ENCODE peak calls at places on chromosomes 6 and 20, in ten cellular contexts. F, E, V, D, A, M, S, G, O and J are unnamed samples.

GRCh38 chr6:133887478-133887877 is 1.4 kb upstream of the TCF21 start:
- DNase-seq in F (no peak), E (no peak), V (no peak), D (no peak), A (no peak), M (no peak), S (no peak), G (no peak), O (no peak), J (no peak)

GRCh38 chr20:23145281-23145700 is 59.2 kb upstream of the CD93 start:
- DNase-seq in F (no peak), E (no peak), V (no peak), D (no peak), A (no peak), M (no peak), S (no peak), G (no peak), O (peak; percentile 75), J (no peak)

GRCh38 chr20:45965169-45966002 is 6.6 kb downstream of the ZNF335 start:
- DNase-seq in F (no peak), E (no peak), V (no peak), D (no peak), A (peak; percentile 37), M (no peak), S (no peak), G (no peak), O (no peak), J (no peak)

GRCh38 chr6:20569000-20569610 is 34.8 kb downstream of the CDKAL1 start:
- DNase-seq in F (no peak), E (no peak), V (no peak), D (no peak), A (no peak), M (no peak), S (no peak), G (no peak), O (no peak), J (no peak)

GRCh38 chr6:11196511-11197174 is 35.8 kb downstream of the NEDD9 start:
- DNase-seq in F (no peak), E (no peak), V (no peak), D (no peak), A (no peak), M (no peak), S (no peak), G (no peak), O (no peak), J (peak; percentile 35)

GRCh38 chr20:14632906-14633305 is 295.5 kb upstream of the FLRT3 start:
- DNase-seq in F (no peak), E (no peak), V (no peak), D (no peak), A (no peak), M (no peak), S (no peak), G (no peak), O (no peak), J (no peak)

GRCh38 chr20:50420380-50420779 is 89.8 kb upstream of the PTPN1 start:
- DNase-seq in F (no peak), E (no peak), V (no peak), D (no peak), A (no peak), M (no peak), S (no peak), G (no peak), O (no peak), J (no peak)

GRCh38 chr6:56807992-56808342 is 146.9 kb upstream of the BEND6 start:
- DNase-seq in F (peak; percentile 31), E (no peak), V (no peak), D (no peak), A (no peak), M (no peak), S (no peak), G (no peak), O (no peak), J (no peak)

GRCh38 chr20:62736407-62737071 is 27.9 kb downstream of the NTSR1 start:
- DNase-seq in F (no peak), E (no peak), V (no peak), D (no peak), A (peak; percentile 32), M (peak; percentile 72), S (no peak), G (no peak), O (peak; percentile 0), J (no peak)

GRCh38 chr6:37634238-37634826 is 63.4 kb downstream of the MDGA1 start:
- DNase-seq in F (no peak), E (no peak), V (no peak), D (no peak), A (no peak), M (no peak), S (no peak), G (no peak), O (no peak), J (no peak)

GRCh38 chr6:1081566-1081965 is 230.3 kb upstream of the FOXQ1 start:
- DNase-seq in F (no peak), E (no peak), V (no peak), D (no peak), A (no peak), M (no peak), S (no peak), G (no peak), O (no peak), J (no peak)

GRCh38 chr6:32967151-32968091 is 973 bp upstream of the BRD2 start:
- DNase-seq in F (peak; percentile 56), E (peak; percentile 52), V (no peak), D (no peak), A (no peak), M (peak; percentile 73), S (no peak), G (no peak), O (no peak), J (no peak)

GRCh38 chr6:7086488-7086887 is 21.3 kb upstream of the RREB1 start:
- DNase-seq in F (no peak), E (no peak), V (peak; percentile 35), D (peak; percentile 66), A (peak; percentile 67), M (no peak), S (peak; percentile 41), G (peak; percentile 29), O (peak; percentile 28), J (no peak)

GRCh38 chr6:169189227-169189626 is 64.4 kb downstream of the THBS2 start:
- DNase-seq in F (no peak), E (no peak), V (no peak), D (no peak), A (no peak), M (no peak), S (no peak), G (no peak), O (no peak), J (peak; percentile 67)

GRCh38 chr20:15902493-15902892 is 670.8 kb downstream of the KIF16B start:
- DNase-seq in F (no peak), E (peak; percentile 8), V (no peak), D (no peak), A (no peak), M (no peak), S (no peak), G (no peak), O (no peak), J (peak; percentile 17)

GRCh38 chr6:53148684-53149083 is at the start of gene GCM1:
- DNase-seq in F (no peak), E (no peak), V (no peak), D (no peak), A (no peak), M (no peak), S (no peak), G (no peak), O (no peak), J (no peak)

GRCh38 chr20:61420056-61420455 is 168.0 kb downstream of the CDH4 start:
- DNase-seq in F (no peak), E (no peak), V (no peak), D (no peak), A (no peak), M (no peak), S (no peak), G (no peak), O (no peak), J (no peak)

GRCh38 chr6:158160932-158161539 is 7.0 kb downstream of the SERAC1 start:
- DNase-seq in F (no peak), E (no peak), V (no peak), D (no peak), A (no peak), M (no peak), S (no peak), G (no peak), O (peak; percentile 43), J (no peak)
- H3K27ac ChIP-seq in F (no peak overlapping the region), E (no peak overlapping the region), V (no peak overlapping the region), D (no peak overlapping the region), A (no peak overlapping the region), M (no peak overlapping the region), S (no peak overlapping the region), G (no peak overlapping the region), O (no peak overlapping the region), J (no peak overlapping the region)

GRCh38 chr6:66161546-66162108 is 454.6 kb upstream of the EYS start:
- DNase-seq in F (no peak), E (no peak), V (no peak), D (no peak), A (no peak), M (no peak), S (no peak), G (no peak), O (no peak), J (no peak)
- H3K4me1 ChIP-seq in F (peaks cover 4% of the 10 kb centered on the region), E (no peaks in the 10 kb centered on the region), V (no peaks in the 10 kb centered on the region), D (no peaks in the 10 kb centered on the region), A (no peaks in the 10 kb centered on the region), M (no peaks in the 10 kb centered on the region), S (no peaks in the 10 kb centered on the region), G (no peaks in the 10 kb centered on the region), O (no peaks in the 10 kb centered on the region), J (no peaks in the 10 kb centered on the region)

GRCh38 chr6:28729501-28730402 is 194.0 kb downstream of the TRIM27 start:
- DNase-seq in F (no peak), E (no peak), V (no peak), D (no peak), A (no peak), M (no peak), S (no peak), G (no peak), O (no peak), J (no peak)
- H3K4me3 ChIP-seq in F (no peak overlapping the region), E (no peak overlapping the region), V (peak overlapping the region; percentile 49), D (peak overlapping the region; percentile 72), A (peak overlapping the region; percentile 58), M (peak overlapping the region; percentile 71), S (peak overlapping the region; percentile 41), G (peak overlapping the region; percentile 44), O (peak overlapping the region; percentile 81), J (peak overlapping the region; percentile 60)

DNA sequence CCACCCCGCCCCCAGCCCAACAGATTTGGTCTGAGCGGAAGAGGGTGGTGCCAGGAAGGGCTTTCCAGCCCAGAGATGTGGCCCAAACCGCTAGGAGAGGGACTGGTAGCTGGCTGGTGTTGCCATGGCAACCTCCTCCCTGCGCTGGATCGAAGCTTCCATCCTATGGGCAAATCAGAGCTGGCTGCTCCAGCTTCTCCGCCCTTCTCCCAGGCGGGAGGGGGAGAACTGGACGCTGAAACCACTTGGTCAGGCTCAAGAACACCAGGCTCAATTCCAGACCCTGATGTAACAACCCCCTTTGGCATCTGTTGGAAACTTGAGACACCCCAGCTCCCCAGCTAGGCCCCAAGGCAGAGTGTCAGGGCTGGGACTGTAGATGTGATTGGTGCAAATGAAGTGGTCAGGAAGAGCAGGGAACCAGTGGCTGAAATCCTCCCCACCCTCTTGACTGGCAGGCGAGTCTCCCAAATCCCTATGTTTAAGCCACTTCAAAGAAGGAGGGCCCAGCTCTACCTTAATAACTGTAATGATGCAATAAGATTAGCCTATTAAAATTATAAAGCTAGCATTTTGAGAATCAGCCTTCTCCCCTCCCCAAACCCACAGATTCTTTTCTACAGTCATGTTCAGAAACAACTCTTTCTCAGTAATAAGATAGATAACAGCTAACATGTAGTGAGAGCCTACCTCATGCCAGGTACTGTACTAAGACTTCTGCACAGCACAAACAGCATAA is 4.2 kb downstream of the RIMS4 start:
- DNase-seq in F (peak; percentile 72), E (peak; percentile 16), V (no peak), D (no peak), A (peak; percentile 81), M (no peak), S (peak; percentile 67), G (no peak), O (no peak), J (peak; percentile 88)
- H3K27ac ChIP-seq in F (no peak overlapping the region), E (no peak overlapping the region), V (no peak overlapping the region), D (no peak overlapping the region), A (no peak overlapping the region), M (no peak overlapping the region), S (no peak overlapping the region), G (no peak overlapping the region), O (no peak overlapping the region), J (no peak overlapping the region)